ENCODE peak calls at places on chromosomes 16 and 17, in eight cellular contexts. V, S, Z, K, A, B, O and X are unnamed samples.
A peak's percentile ranks its signal among the peaks of the same experiment; 100 is the strongest.

GRCh38 chr16:54459509-54460235 is 173.1 kb upstream of the IRX3 start:
- DNase-seq in A (no peak), B (peak; percentile 58), O (no peak), Z (no peak), V (no peak), K (peak; percentile 84), S (no peak), X (no peak)

GRCh38 chr17:77745702-77746101 is 212.8 kb upstream of the TNRC6C start:
- DNase-seq in K (no peak), S (no peak), A (no peak), V (no peak), O (no peak), B (no peak), Z (no peak), X (no peak)

GRCh38 chr16:82660966-82661365 is 34.2 kb downstream of the CDH13 start:
- DNase-seq in Z (no peak), S (no peak), V (no peak), O (no peak), B (no peak), A (no peak), K (no peak), X (no peak)

GRCh38 chr16:85330694-85331188 is 218.5 kb upstream of the CIBAR2 start:
- DNase-seq in A (peak; percentile 84), V (peak; percentile 35), K (peak; percentile 81), Z (no peak), S (peak; percentile 67), B (peak; percentile 81), O (no peak), X (peak; percentile 67)

GRCh38 chr17:34358631-34359030 is 2.4 kb downstream of the CCL13 start:
- DNase-seq in V (no peak), Z (no peak), K (no peak), B (no peak), S (no peak), O (no peak), A (no peak), X (no peak)

GRCh38 chr17:49951362-49952080 is 17.5 kb upstream of the DLX4 start:
- DNase-seq in B (no peak), S (no peak), A (peak; percentile 17), O (no peak), V (no peak), K (no peak), Z (no peak), X (no peak)

GRCh38 chr16:47506800-47507199 is 45.7 kb downstream of the PHKB start:
- DNase-seq in B (no peak), Z (no peak), A (no peak), K (no peak), V (no peak), O (no peak), S (no peak), X (no peak)

GRCh38 chr16:53962041-53962440 is 258.1 kb downstream of the FTO start:
- DNase-seq in B (no peak), V (no peak), K (no peak), Z (no peak), A (no peak), O (no peak), S (no peak), X (no peak)

GRCh38 chr16:54277845-54278703 is 8.5 kb downstream of the IRX3 start:
- DNase-seq in V (no peak), Z (no peak), K (no peak), S (no peak), O (no peak), B (no peak), A (no peak), X (no peak)

GRCh38 chr16:53087101-53087500 is 32.3 kb downstream of the CHD9 start:
- DNase-seq in V (no peak), Z (no peak), K (no peak), A (no peak), O (no peak), B (peak; percentile 12), S (no peak), X (no peak)

GRCh38 chr17:38601539-38602351 is 4.0 kb downstream of the SRCIN1 start:
- DNase-seq in A (no peak), O (no peak), K (no peak), V (no peak), B (no peak), Z (peak; percentile 88), S (no peak), X (no peak)

GRCh38 chr17:75517277-75517865 is 1.0 kb downstream of the TSEN54 start:
- DNase-seq in O (no peak), B (no peak), S (no peak), V (no peak), K (no peak), Z (peak; percentile 71), A (no peak), X (no peak)

GRCh38 chr16:15539197-15539596 is 103.8 kb downstream of the MARF1 start:
- DNase-seq in K (no peak), Z (peak; percentile 18), S (no peak), B (no peak), A (no peak), O (no peak), V (no peak), X (no peak)

GRCh38 chr17:48060249-48060648 is 12.1 kb downstream of the NFE2L1 start:
- DNase-seq in S (peak; percentile 67), Z (no peak), K (no peak), B (no peak), V (no peak), A (no peak), O (no peak), X (no peak)

GRCh38 chr16:89691986-89692569 is 5.6 kb downstream of the CDK10 start:
- DNase-seq in K (no peak), Z (no peak), V (no peak), S (no peak), B (no peak), A (no peak), O (no peak), X (no peak)

GRCh38 chr17:19979917-19980770 is 2.5 kb upstream of the AKAP10 start:
- DNase-seq in Z (peak; percentile 20), V (no peak), O (no peak), K (no peak), B (no peak), S (peak; percentile 28), A (no peak), X (no peak)

GRCh38 chr17:41647940-41648410 is 23.6 kb upstream of the KRT17 start:
- DNase-seq in V (peak; percentile 81), K (no peak), B (no peak), A (no peak), O (peak; percentile 76), S (peak; percentile 71), Z (peak; percentile 96), X (no peak)

GRCh38 chr16:30368122-30368791 is 2.0 kb downstream of the TBC1D10B start:
- DNase-seq in B (peak; percentile 32), K (no peak), Z (no peak), A (no peak), V (no peak), O (no peak), S (no peak), X (no peak)

GRCh38 chr16:57008440-57008839 is 19.1 kb downstream of the NLRC5 start:
- DNase-seq in A (no peak), Z (no peak), S (no peak), B (no peak), K (no peak), V (no peak), O (no peak), X (no peak)

GRCh38 chr17:65183736-65184135 is 46.6 kb downstream of the RGS9 start:
- DNase-seq in Z (no peak), A (no peak), K (no peak), V (no peak), B (no peak), O (no peak), S (no peak), X (no peak)

GRCh38 chr16:72501739-72502653 is 330.0 kb upstream of the PMFBP1 start:
- DNase-seq in K (peak; percentile 46), B (peak; percentile 49), S (peak; percentile 24), O (no peak), A (peak; percentile 66), Z (peak; percentile 74), V (peak; percentile 30), X (peak; percentile 41)

GRCh38 chr16:74019608-74020007 is 277.0 kb upstream of the PSMD7 start:
- DNase-seq in B (no peak), K (no peak), A (no peak), V (no peak), Z (no peak), S (no peak), O (no peak), X (no peak)

GRCh38 chr17:37483311-37484039 is 6.2 kb upstream of the DUSP14 start:
- DNase-seq in K (peak; percentile 76), O (no peak), S (peak; percentile 27), A (no peak), B (peak; percentile 87), Z (peak; percentile 8), V (no peak), X (peak; percentile 82)

GRCh38 chr17:28193241-28193640 is 125.8 kb upstream of the TMEM97 start:
- DNase-seq in B (no peak), K (no peak), V (no peak), O (no peak), Z (peak; percentile 24), A (no peak), S (peak; percentile 48), X (no peak)

GRCh38 chr16:63201851-63202250 is 1165.6 kb upstream of the CDH8 start:
- DNase-seq in O (no peak), K (no peak), V (no peak), A (no peak), B (no peak), Z (no peak), S (no peak), X (no peak)

GRCh38 chr17:17424552-17424951 is 52.2 kb upstream of the MED9 start:
- DNase-seq in K (no peak), V (no peak), A (no peak), O (no peak), S (no peak), Z (no peak), B (no peak), X (no peak)

GRCh38 chr17:32265192-32265895 is at the start of gene RHBDL3:
- DNase-seq in V (no peak), B (no peak), K (no peak), Z (peak; percentile 24), S (no peak), O (no peak), A (no peak), X (no peak)

GRCh38 chr16:5649762-5650445 is 552.3 kb upstream of the EEF2KMT start:
- DNase-seq in B (no peak), O (no peak), K (no peak), A (no peak), V (no peak), S (no peak), Z (no peak), X (no peak)

GRCh38 chr16:16120382-16121184 is 102.7 kb downstream of the ABCC6 start:
- DNase-seq in V (no peak), A (no peak), K (no peak), Z (peak; percentile 24), B (no peak), S (no peak), O (no peak), X (no peak)

GRCh38 chr17:76893623-76894358 is 25.6 kb downstream of the MGAT5B start:
- DNase-seq in O (no peak), A (no peak), K (no peak), V (no peak), B (no peak), S (no peak), Z (no peak), X (no peak)

GRCh38 chr16:54546481-54546880 is 259.9 kb upstream of the IRX3 start:
- DNase-seq in S (no peak), V (no peak), Z (no peak), B (no peak), K (no peak), O (no peak), A (no peak), X (no peak)